ENCODE peak calls at places on chromosomes 2 and 18, in nine cellular contexts. Y is tibial artery, X is GM13977, O is spleen, R is esophagus squamous epithelium, I is HCT116, M is coronary artery, J is right atrium auricular region, V is Calu3. F is an unnamed sample.

GRCh38 chr18:58748899-58749595 is 77.8 kb downstream of the MALT1 start:
- DNase-seq in Y (no peak), X (no peak), O (no peak), R (no peak), I (no peak), M (no peak), J (no peak), V (no peak), F (no peak)

GRCh38 chr2:12514631-12515437 is 201.9 kb upstream of the TRIB2 start:
- DNase-seq in Y (no peak), X (no peak), O (no peak), R (no peak), I (no peak), M (no peak), J (no peak), V (no peak), F (peak)

GRCh38 chr2:198376677-198377076 is 572.3 kb downstream of the PLCL1 start:
- DNase-seq in Y (no peak), X (no peak), O (no peak), R (no peak), I (peak), M (no peak), J (no peak), V (no peak), F (no peak)

GRCh38 chr2:42846026-42846425 is 53.6 kb upstream of the HAAO start:
- DNase-seq in Y (no peak), X (no peak), O (peak), R (no peak), I (no peak), M (peak), J (no peak), V (no peak), F (no peak)

GRCh38 chr2:113282747-113283533 is 4.2 kb upstream of the PAX8 start:
- DNase-seq in Y (peak), X (no peak), O (peak), R (no peak), I (peak), M (no peak), J (no peak), V (peak), F (no peak)

GRCh38 chr2:74867841-74868658 is 34.1 kb downstream of the HK2 start:
- DNase-seq in Y (no peak), X (no peak), O (no peak), R (no peak), I (no peak), M (no peak), J (no peak), V (no peak), F (no peak)

GRCh38 chr2:71071681-71072398 is 3.4 kb downstream of the NAGK start:
- DNase-seq in Y (peak), X (peak), O (peak), R (no peak), I (no peak), M (no peak), J (no peak), V (no peak), F (peak)

GRCh38 chr2:222941510-222942032 is 80.7 kb downstream of the ACSL3 start:
- DNase-seq in Y (no peak), X (no peak), O (no peak), R (no peak), I (no peak), M (no peak), J (no peak), V (no peak), F (no peak)

GRCh38 chr2:8750221-8750620 is 68.4 kb downstream of the ID2 start:
- DNase-seq in Y (no peak), X (no peak), O (no peak), R (no peak), I (no peak), M (no peak), J (no peak), V (no peak), F (no peak)

GRCh38 chr2:41723531-41723930 is 324.3 kb upstream of the PKDCC start:
- DNase-seq in Y (no peak), X (no peak), O (no peak), R (no peak), I (no peak), M (no peak), J (no peak), V (no peak), F (no peak)

GRCh38 chr2:41726364-41726763 is 321.5 kb upstream of the PKDCC start:
- DNase-seq in Y (no peak), X (no peak), O (no peak), R (no peak), I (no peak), M (no peak), J (no peak), V (no peak), F (no peak)

GRCh38 chr2:41727152-41727551 is 320.7 kb upstream of the PKDCC start:
- DNase-seq in Y (no peak), X (no peak), O (no peak), R (no peak), I (no peak), M (no peak), J (no peak), V (no peak), F (no peak)

GRCh38 chr2:41727711-41728110 is 320.1 kb upstream of the PKDCC start:
- DNase-seq in Y (no peak), X (no peak), O (no peak), R (no peak), I (no peak), M (no peak), J (no peak), V (no peak), F (no peak)

GRCh38 chr2:41725901-41726300 is 321.9 kb upstream of the PKDCC start:
- DNase-seq in Y (no peak), X (no peak), O (no peak), R (no peak), I (no peak), M (no peak), J (no peak), V (no peak), F (no peak)
- TF ChIP-seq CTCF in Y (no peak), X (no peak), O (no peak), R (no peak), I (no peak), M (no peak), J (no peak), V (no peak), F (no peak)

GRCh38 chr18:75728621-75729020 is 301.1 kb upstream of the SMIM21 start:
- DNase-seq in Y (no peak), X (no peak), O (no peak), R (no peak), I (no peak), M (no peak), J (no peak), V (no peak), F (no peak)
- TF ChIP-seq CTCF in Y (no peak), X (no peak), O (no peak), R (no peak), I (no peak), M (no peak), J (no peak), V (no peak), F (no peak)

DNA sequence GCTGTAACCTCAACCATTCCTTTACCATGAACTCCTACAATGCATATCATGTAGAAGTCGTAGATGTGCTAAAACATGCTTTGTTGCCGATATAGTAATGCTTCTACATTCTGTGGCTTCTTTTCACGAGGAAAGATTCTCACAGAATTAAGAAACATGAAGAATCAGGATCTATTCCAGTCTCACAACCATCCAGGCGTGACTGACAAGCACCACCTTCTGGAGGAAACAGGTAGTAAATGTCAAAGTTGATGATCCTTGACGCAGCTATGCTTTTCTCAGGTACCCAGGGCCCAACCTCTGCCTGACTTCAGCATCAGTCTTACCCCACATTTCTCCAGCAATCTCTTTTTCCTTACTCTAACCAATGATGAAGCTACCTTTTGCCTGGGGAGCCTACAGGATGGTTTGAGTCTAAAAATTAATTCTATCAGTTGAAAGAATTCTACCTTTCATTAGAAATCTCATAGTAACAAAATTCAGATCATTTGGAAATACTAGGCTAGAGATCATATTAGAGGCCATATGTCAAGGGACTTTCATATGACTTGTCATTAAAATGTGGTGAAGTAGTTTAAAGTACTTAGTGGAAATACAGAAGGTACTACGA is 123.3 kb upstream of the RND3 start:
- DNase-seq in Y (no peak), X (peak), O (no peak), R (no peak), I (peak), M (no peak), J (no peak), V (peak), F (no peak)
- TF ChIP-seq CTCF in Y (peak), X (peak), O (no peak), R (peak), I (peak), M (no peak), J (peak), V (peak), F (no peak)

DNA sequence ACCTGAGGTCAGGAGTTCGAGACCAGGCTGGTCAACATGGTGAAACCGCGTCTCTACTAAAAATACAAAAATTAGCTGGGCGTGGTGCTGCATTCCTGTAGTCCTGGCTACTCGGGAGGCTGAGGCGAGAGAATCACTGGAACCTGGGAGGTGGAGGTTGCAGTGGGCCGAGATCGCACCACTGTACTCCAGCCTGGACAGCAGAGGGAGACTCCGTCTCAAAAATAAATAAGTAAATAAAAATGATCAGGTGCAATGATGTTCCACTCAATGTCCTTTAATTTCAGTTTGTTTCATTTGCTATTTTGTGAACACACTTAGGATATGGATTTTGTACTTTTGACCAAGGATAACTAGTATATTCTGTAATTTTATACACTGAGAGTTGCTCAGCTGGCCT is 9.3 kb downstream of the HADHA start:
- DNase-seq in Y (no peak), X (no peak), O (no peak), R (no peak), I (no peak), M (no peak), J (no peak), V (no peak), F (no peak)
- TF ChIP-seq CTCF in Y (peak), X (peak), O (peak), R (peak), I (peak), M (no peak), J (peak), V (no peak), F (no peak)

GRCh38 chr2:107663632-107664031 is 163.1 kb upstream of the RGPD4 start:
- DNase-seq in Y (no peak), X (no peak), O (no peak), R (no peak), I (no peak), M (no peak), J (no peak), V (no peak), F (no peak)

DNA sequence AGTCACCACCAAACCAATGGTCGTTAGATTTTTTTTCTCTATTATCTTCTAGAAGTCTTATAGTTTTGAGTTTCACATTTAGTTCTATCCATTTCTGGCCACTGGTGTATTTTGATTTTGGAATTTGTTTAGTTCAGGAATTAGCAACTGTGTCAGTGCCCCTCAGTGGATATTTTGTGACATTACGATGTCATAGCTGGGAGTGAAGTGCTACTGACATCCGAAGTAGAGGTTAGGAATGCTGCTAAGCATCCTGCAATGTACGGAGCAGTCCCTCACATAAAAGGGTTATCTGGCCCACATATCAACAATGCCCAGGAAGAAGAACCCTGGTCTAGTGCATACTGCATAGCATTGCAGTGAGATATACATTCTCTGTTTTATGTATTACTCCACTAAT is 157.4 kb upstream of the RGPD4 start:
- DNase-seq in Y (no peak), X (no peak), O (no peak), R (no peak), I (no peak), M (no peak), J (no peak), V (no peak), F (no peak)
- TF ChIP-seq CTCF in Y (peak), X (no peak), O (no peak), R (no peak), I (no peak), M (no peak), J (peak), V (no peak), F (no peak)

GRCh38 chr2:111919362-111919761 is 21.0 kb downstream of the MERTK start:
- DNase-seq in Y (no peak), X (no peak), O (no peak), R (no peak), I (no peak), M (no peak), J (no peak), V (no peak), F (no peak)
- TF ChIP-seq CTCF in Y (no peak), X (no peak), O (no peak), R (no peak), I (no peak), M (no peak), J (no peak), V (no peak), F (no peak)

GRCh38 chr2:65819963-65820362 is 387.6 kb upstream of the SPRED2 start:
- DNase-seq in Y (no peak), X (no peak), O (no peak), R (no peak), I (no peak), M (no peak), J (no peak), V (no peak), F (no peak)
- TF ChIP-seq CTCF in Y (no peak), X (no peak), O (no peak), R (no peak), I (no peak), M (no peak), J (no peak), V (no peak), F (no peak)

DNA sequence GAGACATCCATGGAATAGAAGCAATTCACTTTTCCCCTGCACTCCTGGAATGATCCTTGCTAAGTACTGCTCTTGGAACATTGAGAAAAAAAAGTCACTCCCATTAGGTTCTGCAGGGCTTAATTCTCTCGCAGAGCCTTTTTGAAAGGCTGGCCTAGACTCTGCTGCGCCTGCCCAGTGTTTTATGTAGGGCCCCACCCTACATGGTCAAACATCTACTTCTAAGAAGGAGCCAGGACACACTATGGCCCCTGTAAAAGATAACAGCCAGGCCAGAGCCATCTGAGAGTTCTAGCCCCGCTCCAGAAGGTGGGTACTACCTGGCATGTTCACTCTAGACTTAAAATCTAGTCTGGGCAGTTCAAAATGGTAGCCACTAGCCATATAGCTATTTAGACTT is 30.6 kb upstream of the NPAS2 start:
- DNase-seq in Y (no peak), X (no peak), O (no peak), R (no peak), I (no peak), M (no peak), J (no peak), V (no peak), F (no peak)
- TF ChIP-seq CTCF in Y (no peak), X (no peak), O (no peak), R (no peak), I (no peak), M (no peak), J (no peak), V (no peak), F (no peak)

F was measured in activated CD8-positive, alpha-beta T cell treated with anti-CD3 and anti-CD28 coated beads for 36 hours.